ENCODE peak calls at places on chromosomes 16 and 17, in ten cellular contexts. B is lower lobe of right lung, S is heart left ventricle, J is transverse colon, Y is IMR-90, N is astrocyte, E is fibroblast of lung, Z is thoracic aorta, A is right atrium auricular region, X is tibial artery. T is an unnamed sample. For H3K4me1, the result is how much of the 10 kb centered on the place peaks cover.

GRCh38 chr16:56327071-56327928 is 98.0 kb downstream of the AMFR start:
- DNase-seq in S (no peak), E (no peak), A (no peak), Z (no peak), X (no peak), N (no peak), J (no peak), Y (no peak), B (no peak), T (no peak)

GRCh38 chr16:57061084-57061905 is 31.1 kb upstream of the CPNE2 start:
- DNase-seq in X (peak), J (peak), B (peak), Z (peak), S (peak), N (peak), Y (peak), E (peak), A (peak), T (peak)

GRCh38 chr16:16917201-16917600 is 538.3 kb downstream of the NPIPA7 start:
- DNase-seq in N (no peak), S (no peak), A (no peak), Y (no peak), E (no peak), X (no peak), B (no peak), Z (no peak), J (no peak), T (peak)

GRCh38 chr16:89155184-89155679 is 16.3 kb upstream of the CDH15 start:
- DNase-seq in A (peak), Y (peak), Z (peak), S (peak), B (peak), N (peak), X (peak), J (peak), E (peak), T (peak)

GRCh38 chr17:63696381-63696961 is 3.5 kb downstream of the LIMD2 start:
- DNase-seq in Y (no peak), S (no peak), E (peak), J (peak), B (no peak), X (no peak), N (no peak), A (no peak), Z (no peak), T (peak)

GRCh38 chr16:87047221-87048037 is 269.8 kb downstream of the C16orf95 start:
- DNase-seq in S (no peak), B (no peak), J (no peak), X (peak), Y (peak), N (no peak), Z (no peak), E (peak), A (no peak), T (no peak)

GRCh38 chr17:12591336-12591735 is 74.4 kb upstream of the MYOCD start:
- DNase-seq in Y (peak), N (no peak), X (no peak), B (no peak), S (no peak), Z (no peak), A (no peak), J (no peak), E (peak), T (no peak)

GRCh38 chr17:11935734-11936406 is 61.4 kb downstream of the ZNF18 start:
- DNase-seq in A (no peak), Y (peak), X (no peak), E (peak), Z (no peak), S (peak), B (no peak), N (no peak), J (peak), T (peak)

GRCh38 chr16:79073560-79073959 is 527.0 kb downstream of the MAF start:
- DNase-seq in N (no peak), B (no peak), Z (no peak), Y (no peak), X (no peak), E (no peak), A (no peak), J (no peak), S (no peak), T (no peak)

GRCh38 chr17:67032985-67033384 is 11.4 kb upstream of the CACNG1 start:
- DNase-seq in J (no peak), E (no peak), Y (no peak), Z (no peak), A (no peak), X (no peak), S (no peak), B (no peak), N (no peak), T (no peak)

GRCh38 chr17:60993497-60993896 is 315.8 kb downstream of the BCAS3 start:
- DNase-seq in S (no peak), N (no peak), Y (no peak), X (no peak), Z (no peak), J (no peak), E (no peak), A (no peak), B (no peak), T (no peak)

GRCh38 chr17:81317992-81318391 is 22.9 kb upstream of the SLC38A10 start:
- DNase-seq in N (no peak), Z (no peak), E (no peak), J (no peak), Y (no peak), X (no peak), A (no peak), B (no peak), S (no peak), T (no peak)

GRCh38 chr16:20956319-20956718 is 55.7 kb downstream of the LYRM1 start:
- DNase-seq in X (no peak), N (no peak), E (peak), A (no peak), Z (no peak), J (no peak), B (no peak), S (no peak), Y (peak), T (no peak)

GRCh38 chr17:60851181-60851580 is 173.5 kb downstream of the BCAS3 start:
- DNase-seq in X (no peak), B (no peak), Y (no peak), A (no peak), S (no peak), Z (no peak), N (no peak), J (no peak), E (no peak), T (no peak)

GRCh38 chr17:68562736-68563135 is 38.4 kb downstream of the FAM20A start:
- DNase-seq in E (no peak), N (no peak), Z (no peak), Y (no peak), J (no peak), B (no peak), S (no peak), A (no peak), X (no peak), T (no peak)

GRCh38 chr17:39704821-39705551 is 5.1 kb downstream of the ERBB2 start:
- DNase-seq in S (no peak), Y (peak), Z (peak), J (no peak), A (no peak), X (peak), E (peak), B (no peak), N (peak), T (no peak)

GRCh38 chr16:22189473-22190168 is 16.5 kb upstream of the EEF2K start:
- DNase-seq in E (peak), A (peak), B (peak), S (peak), N (no peak), J (peak), Z (no peak), Y (peak), X (peak), T (peak)

GRCh38 chr16:67516296-67517177 is 12.1 kb upstream of the RIPOR1 start:
- DNase-seq in Z (no peak), X (no peak), N (peak), A (no peak), S (no peak), J (no peak), E (peak), Y (peak), B (no peak), T (no peak)

GRCh38 chr17:82957961-82958491 is 118.2 kb upstream of the ZNF750 start:
- DNase-seq in X (no peak), Z (no peak), Y (no peak), S (no peak), B (no peak), N (no peak), A (no peak), J (no peak), E (no peak), T (no peak)

GRCh38 chr17:38796451-38796850 is 2.9 kb downstream of the PIP4K2B start:
- DNase-seq in X (no peak), Y (no peak), A (no peak), N (no peak), Z (no peak), J (no peak), S (no peak), E (no peak), B (no peak), T (no peak)

GRCh38 chr16:81005644-81006471 is 827 bp downstream of the CMC2 start:
- DNase-seq in A (peak), Z (no peak), B (no peak), Y (peak), J (peak), E (peak), X (no peak), N (no peak), S (no peak), T (peak)

GRCh38 chr17:15281909-15282308 is 16.8 kb upstream of the PMP22 start:
- DNase-seq in A (no peak), E (no peak), J (no peak), Z (no peak), B (no peak), Y (no peak), X (no peak), N (peak), S (no peak), T (no peak)

GRCh38 chr17:50332196-50332595 is 13.7 kb upstream of the XYLT2 start:
- DNase-seq in Y (no peak), A (no peak), E (no peak), X (no peak), Z (no peak), S (no peak), N (no peak), J (no peak), B (no peak), T (peak)

GRCh38 chr17:77400445-77400870 is 259.7 kb downstream of the SEC14L1 start:
- DNase-seq in J (no peak), B (peak), Y (no peak), S (peak), Z (no peak), X (peak), N (no peak), A (no peak), E (no peak), T (no peak)

GRCh38 chr17:81027591-81028505 is 7.1 kb upstream of the BAIAP2 start:
- DNase-seq in Y (no peak), J (no peak), Z (no peak), N (no peak), S (no peak), B (peak), X (no peak), A (no peak), E (no peak), T (no peak)

GRCh38 chr17:2172447-2172938 is 117.6 kb downstream of the HIC1 start:
- DNase-seq in A (no peak), X (no peak), B (no peak), N (peak), Z (no peak), J (no peak), S (peak), Y (peak), E (no peak), T (peak)

GRCh38 chr17:34958438-34958837 is 2.8 kb downstream of the CCT6B start:
- DNase-seq in Y (no peak), Z (no peak), B (no peak), N (no peak), J (no peak), X (no peak), E (no peak), S (no peak), A (no peak), T (no peak)

GRCh38 chr17:82200743-82201497 is 11.7 kb downstream of the CCDC57 start:
- DNase-seq in J (no peak), N (no peak), X (no peak), B (no peak), S (no peak), Z (no peak), E (no peak), Y (no peak), A (no peak), T (no peak)

GRCh38 chr16:54434859-54435258 is 148.3 kb upstream of the IRX3 start:
- DNase-seq in J (no peak), Y (no peak), A (no peak), E (no peak), B (no peak), S (no peak), N (no peak), Z (no peak), X (no peak), T (no peak)

GRCh38 chr17:36932383-36933173 is 4.7 kb upstream of the LHX1 start:
- DNase-seq in A (no peak), N (no peak), S (no peak), X (no peak), Y (no peak), J (no peak), E (no peak), Z (no peak), B (no peak), T (no peak)

GRCh38 chr17:47229535-47230443 is 20.6 kb downstream of the MYL4 start:
- DNase-seq in A (peak), J (peak), N (peak), Z (peak), Y (peak), B (peak), E (peak), S (peak), X (peak), T (peak)

GRCh38 chr17:47232465-47232864 is 21.2 kb upstream of the ITGB3 start:
- DNase-seq in N (no peak), A (no peak), E (no peak), B (no peak), X (no peak), J (no peak), Y (no peak), S (no peak), Z (no peak), T (no peak)

GRCh38 chr17:47231866-47232265 is 21.8 kb upstream of the ITGB3 start:
- DNase-seq in S (no peak), Z (no peak), Y (no peak), N (no peak), A (no peak), X (no peak), B (no peak), J (no peak), E (no peak), T (no peak)

GRCh38 chr17:47231334-47231733 is 22.2 kb downstream of the MYL4 start:
- DNase-seq in B (no peak), X (no peak), E (no peak), Y (no peak), Z (no peak), J (no peak), A (no peak), S (no peak), N (no peak), T (no peak)

GRCh38 chr17:47230864-47231263 is 21.7 kb downstream of the MYL4 start:
- DNase-seq in Z (no peak), N (no peak), B (no peak), X (no peak), Y (no peak), E (no peak), J (no peak), A (no peak), S (no peak), T (no peak)
- H3K4me1 ChIP-seq in Z (under half), N (under half), B (under half), X (under half), Y (under half), E (under half), J (under half), A (under half), S (under half), T (under half)

GRCh38 chr17:4537451-4538235 is 17.5 kb downstream of the MYBBP1A start:
- DNase-seq in B (no peak), E (no peak), A (no peak), S (peak), Y (no peak), J (no peak), N (no peak), X (no peak), Z (no peak), T (no peak)

GRCh38 chr17:4538236-4539002 is 16.8 kb downstream of the MYBBP1A start:
- DNase-seq in Z (no peak), B (no peak), N (no peak), Y (no peak), A (no peak), S (no peak), X (no peak), E (no peak), J (no peak), T (no peak)

GRCh38 chr17:4536259-4536741 is 18.9 kb downstream of the MYBBP1A start:
- DNase-seq in N (peak), Y (no peak), B (no peak), Z (no peak), J (no peak), S (no peak), A (no peak), E (no peak), X (no peak), T (no peak)

GRCh38 chr17:4535667-4536258 is 19.4 kb downstream of the MYBBP1A start:
- DNase-seq in A (no peak), N (no peak), Z (no peak), Y (no peak), E (no peak), X (no peak), B (no peak), J (no peak), S (no peak), T (no peak)

DNA sequence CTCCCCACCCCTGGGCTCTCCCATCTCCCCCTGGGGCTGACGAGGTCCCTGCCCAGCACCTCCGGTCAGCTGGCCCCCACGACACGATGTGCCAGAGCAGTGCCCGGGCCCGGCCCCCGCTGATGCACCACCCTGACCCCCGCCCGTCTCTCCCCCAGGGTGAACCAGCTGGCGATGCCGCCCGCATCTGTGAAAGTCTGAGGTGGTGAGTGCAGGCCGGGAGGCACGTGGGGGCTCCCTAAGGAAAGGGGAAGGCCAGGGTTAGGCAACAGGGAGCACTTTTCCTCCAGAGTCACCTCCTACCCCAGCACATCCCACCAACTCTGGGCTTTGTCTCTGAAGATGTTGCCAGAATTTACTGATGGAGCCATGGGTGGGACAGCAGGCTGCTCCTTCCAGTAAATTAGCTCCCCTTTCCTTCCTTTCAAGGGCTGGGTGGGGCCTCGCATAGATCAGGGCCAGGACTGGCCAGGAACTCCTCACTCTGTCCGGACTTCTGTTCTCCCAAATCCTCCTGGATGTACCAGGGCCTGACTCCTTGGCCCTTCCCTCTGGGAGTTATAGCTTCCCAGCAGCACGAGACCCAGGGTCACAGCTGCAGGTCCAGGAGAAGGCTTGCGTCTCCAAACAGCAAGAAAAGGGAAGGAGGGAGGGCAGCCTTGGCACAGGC is 18.3 kb downstream of the MYBBP1A start:
- DNase-seq in J (no peak), A (peak), X (no peak), E (peak), Z (no peak), B (no peak), S (peak), Y (peak), N (no peak), T (no peak)
- H3K27ac ChIP-seq in J (peak), A (peak), X (peak), E (no peak), Z (peak), B (peak), S (peak), Y (no peak), N (no peak), T (no peak)

GRCh38 chr17:47701603-47702002 is 7.6 kb downstream of the TBKBP1 start:
- DNase-seq in N (no peak), X (no peak), J (no peak), Z (no peak), Y (no peak), E (no peak), B (peak), S (no peak), A (no peak), T (no peak)
- H3K4me1 ChIP-seq in N (under half), X (under half), J (under half), Z (under half), Y (under half), E (under half), B (under half), S (under half), A (under half), T (under half)

DNA sequence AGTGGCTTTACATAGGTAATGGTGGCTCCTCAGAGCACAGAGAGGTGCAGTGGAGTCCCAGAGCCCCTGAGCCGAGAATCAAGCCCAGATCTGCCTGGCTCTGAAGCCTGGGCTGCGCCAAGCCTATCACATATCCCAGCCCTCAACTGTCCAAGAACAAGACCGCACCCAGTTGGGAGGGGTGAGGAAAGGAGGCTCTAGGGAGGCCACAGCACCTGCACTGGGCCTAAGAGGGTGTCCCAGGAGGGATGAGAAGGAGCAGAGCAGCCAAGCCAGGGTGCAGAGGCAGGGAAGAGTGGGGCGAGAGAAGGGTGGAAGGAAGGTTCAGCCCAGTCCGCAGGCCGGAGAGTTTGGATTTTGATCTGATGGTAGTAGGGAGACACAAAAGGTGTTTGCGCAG is 931 bp upstream of the RNF112 start:
- DNase-seq in B (no peak), E (no peak), A (no peak), N (no peak), J (no peak), Z (no peak), S (no peak), X (no peak), Y (no peak), T (no peak)
- H3K27ac ChIP-seq in B (no peak), E (no peak), A (no peak), N (no peak), J (no peak), Z (no peak), S (no peak), X (no peak), Y (no peak), T (no peak)

GRCh38 chr17:44361292-44362055 is 2.2 kb downstream of the FAM171A2 start:
- DNase-seq in J (no peak), B (no peak), S (no peak), E (no peak), N (no peak), X (no peak), Z (no peak), A (no peak), Y (no peak), T (no peak)
- H3K4me1 ChIP-seq in J (under half), B (under half), S (under half), E (under half), N (under half), X (under half), Z (under half), A (under half), Y (under half), T (under half)

DNA sequence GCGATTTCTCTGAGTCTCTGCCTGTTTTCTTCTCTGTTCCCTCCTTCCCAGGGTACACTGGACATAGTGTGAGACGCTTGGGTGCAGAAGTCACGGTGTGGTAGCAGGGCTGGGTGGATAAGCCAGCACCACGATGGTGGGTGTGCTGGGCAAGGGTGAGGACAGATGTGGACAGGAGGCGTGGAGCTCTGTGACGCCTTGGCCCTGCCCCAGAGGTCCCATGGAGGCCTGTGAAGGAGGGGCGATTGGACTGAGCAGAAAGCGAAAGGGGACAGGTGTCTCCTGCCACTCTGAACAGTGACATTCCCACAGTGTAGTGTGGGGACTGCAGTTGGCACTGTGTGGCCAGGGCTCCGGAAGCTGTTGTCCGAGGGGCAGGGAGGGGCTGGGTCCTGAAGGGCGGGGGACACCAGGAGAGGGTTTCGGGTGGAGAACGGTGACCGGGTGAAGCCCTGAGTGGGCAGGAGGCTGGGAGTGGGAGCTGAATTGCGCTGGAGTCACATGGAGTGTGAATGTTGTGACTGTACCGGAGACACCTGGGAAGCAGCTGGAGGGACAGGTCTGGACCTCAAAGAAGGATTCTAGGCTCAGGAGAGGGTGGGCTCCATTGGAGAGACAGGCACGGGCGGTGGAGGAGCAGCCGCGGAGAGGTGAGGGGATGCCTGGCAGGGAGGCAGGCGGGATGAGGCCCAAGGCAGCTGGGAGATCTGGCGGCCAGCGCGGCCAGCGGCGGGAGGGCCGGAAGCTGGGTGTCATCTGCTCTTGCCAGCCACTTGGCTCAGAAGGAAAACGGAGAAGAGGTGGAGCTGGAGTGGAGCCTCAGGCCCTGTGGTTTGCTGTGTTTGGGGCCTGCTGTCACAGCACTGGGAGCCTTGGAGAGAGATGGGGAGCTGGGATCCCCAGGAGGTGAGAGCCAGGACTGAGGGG is 7.5 kb downstream of the TBC1D24 start:
- DNase-seq in Z (no peak), A (peak), N (peak), J (peak), E (peak), B (peak), Y (peak), X (no peak), S (peak), T (no peak)
- H3K27ac ChIP-seq in Z (peak), A (peak), N (no peak), J (peak), E (peak), B (peak), Y (peak), X (peak), S (no peak), T (no peak)

GRCh38 chr16:85261657-85262557 is 149.6 kb upstream of the CIBAR2 start:
- DNase-seq in E (no peak), A (no peak), Z (no peak), X (no peak), B (no peak), Y (no peak), S (no peak), N (no peak), J (no peak), T (no peak)
- H3K4me1 ChIP-seq in E (under half), A (under half), Z (under half), X (under half), B (under half), Y (under half), S (under half), N (under half), J (under half), T (under half)

T was measured in adrenal gland.